ENCODE peak calls at places on chromosome 16, in five cellular contexts. One of them, this sample, is unnamed.

GRCh38 chr16:14057878-14058382 is 13.2 kb upstream of the MRTFB start:
- DNase-seq in activated T-helper 1 cell treated with anti-CD3 and anti-CD28 coated beads, Interleukin-2, amount 50 U/mL, for 16 hours: no peak
- DNase-seq in BE2C: no peak
- DNase-seq in cerebellar nuclear complex: no peak
- DNase-seq in T follicular helper cell: no peak
- DNase-seq in this sample: peak

GRCh38 chr16:67833418-67834241 is 8.5 kb upstream of the THAP11 start:
- DNase-seq in activated T-helper 1 cell treated with anti-CD3 and anti-CD28 coated beads, Interleukin-2, amount 50 U/mL, for 16 hours: peak
- DNase-seq in BE2C: peak
- DNase-seq in cerebellar nuclear complex: peak
- DNase-seq in T follicular helper cell: peak
- DNase-seq in this sample: peak

GRCh38 chr16:84600343-84601229 is 17.3 kb downstream of the COTL1 start:
- DNase-seq in activated T-helper 1 cell treated with anti-CD3 and anti-CD28 coated beads, Interleukin-2, amount 50 U/mL, for 16 hours: no peak
- DNase-seq in BE2C: no peak
- DNase-seq in cerebellar nuclear complex: no peak
- DNase-seq in T follicular helper cell: no peak
- DNase-seq in this sample: no peak

GRCh38 chr16:17510532-17510931 is 39.8 kb upstream of the XYLT1 start:
- DNase-seq in activated T-helper 1 cell treated with anti-CD3 and anti-CD28 coated beads, Interleukin-2, amount 50 U/mL, for 16 hours: no peak
- DNase-seq in BE2C: no peak
- DNase-seq in cerebellar nuclear complex: no peak
- DNase-seq in T follicular helper cell: no peak
- DNase-seq in this sample: peak

GRCh38 chr16:86946396-86946795 is 368.0 kb downstream of the FOXL1 start:
- DNase-seq in activated T-helper 1 cell treated with anti-CD3 and anti-CD28 coated beads, Interleukin-2, amount 50 U/mL, for 16 hours: no peak
- DNase-seq in BE2C: no peak
- DNase-seq in cerebellar nuclear complex: no peak
- DNase-seq in T follicular helper cell: no peak
- DNase-seq in this sample: peak

GRCh38 chr16:57686577-57686976 is 8.0 kb upstream of the DRC7 start:
- DNase-seq in activated T-helper 1 cell treated with anti-CD3 and anti-CD28 coated beads, Interleukin-2, amount 50 U/mL, for 16 hours: no peak
- DNase-seq in BE2C: no peak
- DNase-seq in cerebellar nuclear complex: no peak
- DNase-seq in T follicular helper cell: no peak
- DNase-seq in this sample: no peak

GRCh38 chr16:85029413-85029794 is 1.8 kb downstream of the KIAA0513 start:
- DNase-seq in activated T-helper 1 cell treated with anti-CD3 and anti-CD28 coated beads, Interleukin-2, amount 50 U/mL, for 16 hours: peak
- DNase-seq in BE2C: peak
- DNase-seq in cerebellar nuclear complex: no peak
- DNase-seq in T follicular helper cell: peak
- DNase-seq in this sample: peak

GRCh38 chr16:35339337-35339736 is 1879.9 kb downstream of the TP53TG3F start:
- DNase-seq in activated T-helper 1 cell treated with anti-CD3 and anti-CD28 coated beads, Interleukin-2, amount 50 U/mL, for 16 hours: no peak
- DNase-seq in BE2C: no peak
- DNase-seq in cerebellar nuclear complex: no peak
- DNase-seq in T follicular helper cell: no peak
- DNase-seq in this sample: no peak

GRCh38 chr16:81860310-81860709 is 81.2 kb downstream of the PLCG2 start:
- DNase-seq in activated T-helper 1 cell treated with anti-CD3 and anti-CD28 coated beads, Interleukin-2, amount 50 U/mL, for 16 hours: no peak
- DNase-seq in BE2C: no peak
- DNase-seq in cerebellar nuclear complex: no peak
- DNase-seq in T follicular helper cell: no peak
- DNase-seq in this sample: no peak

GRCh38 chr16:84412262-84412661 is 43.9 kb downstream of the ATP2C2 start:
- DNase-seq in activated T-helper 1 cell treated with anti-CD3 and anti-CD28 coated beads, Interleukin-2, amount 50 U/mL, for 16 hours: no peak
- DNase-seq in BE2C: no peak
- DNase-seq in cerebellar nuclear complex: no peak
- DNase-seq in T follicular helper cell: no peak
- DNase-seq in this sample: no peak

GRCh38 chr16:22357635-22357971 is 16.8 kb downstream of the CDR2 start:
- DNase-seq in activated T-helper 1 cell treated with anti-CD3 and anti-CD28 coated beads, Interleukin-2, amount 50 U/mL, for 16 hours: no peak
- DNase-seq in BE2C: no peak
- DNase-seq in cerebellar nuclear complex: no peak
- DNase-seq in T follicular helper cell: no peak
- DNase-seq in this sample: no peak

GRCh38 chr16:77943770-77944169 is 78.6 kb upstream of the CLEC3A start:
- DNase-seq in activated T-helper 1 cell treated with anti-CD3 and anti-CD28 coated beads, Interleukin-2, amount 50 U/mL, for 16 hours: no peak
- DNase-seq in BE2C: no peak
- DNase-seq in cerebellar nuclear complex: no peak
- DNase-seq in T follicular helper cell: no peak
- DNase-seq in this sample: no peak

GRCh38 chr16:9049241-9049640 is 42.2 kb upstream of the HAPSTR1 start:
- DNase-seq in activated T-helper 1 cell treated with anti-CD3 and anti-CD28 coated beads, Interleukin-2, amount 50 U/mL, for 16 hours: no peak
- DNase-seq in BE2C: no peak
- DNase-seq in cerebellar nuclear complex: no peak
- DNase-seq in T follicular helper cell: no peak
- DNase-seq in this sample: peak

GRCh38 chr16:10965440-10966039 is 21.2 kb downstream of the CLEC16A start:
- DNase-seq in activated T-helper 1 cell treated with anti-CD3 and anti-CD28 coated beads, Interleukin-2, amount 50 U/mL, for 16 hours: no peak
- DNase-seq in BE2C: no peak
- DNase-seq in cerebellar nuclear complex: no peak
- DNase-seq in T follicular helper cell: no peak
- DNase-seq in this sample: no peak

GRCh38 chr16:27538508-27538907 is 11.2 kb downstream of the GTF3C1 start:
- DNase-seq in activated T-helper 1 cell treated with anti-CD3 and anti-CD28 coated beads, Interleukin-2, amount 50 U/mL, for 16 hours: no peak
- DNase-seq in BE2C: no peak
- DNase-seq in cerebellar nuclear complex: no peak
- DNase-seq in T follicular helper cell: no peak
- DNase-seq in this sample: no peak

GRCh38 chr16:31334934-31335333 is 20.0 kb upstream of the ITGAX start:
- DNase-seq in activated T-helper 1 cell treated with anti-CD3 and anti-CD28 coated beads, Interleukin-2, amount 50 U/mL, for 16 hours: no peak
- DNase-seq in BE2C: no peak
- DNase-seq in cerebellar nuclear complex: no peak
- DNase-seq in T follicular helper cell: no peak
- DNase-seq in this sample: no peak

GRCh38 chr16:50326835-50327465 is 41.8 kb downstream of the BRD7 start:
- DNase-seq in activated T-helper 1 cell treated with anti-CD3 and anti-CD28 coated beads, Interleukin-2, amount 50 U/mL, for 16 hours: peak
- DNase-seq in BE2C: peak
- DNase-seq in cerebellar nuclear complex: no peak
- DNase-seq in T follicular helper cell: peak
- DNase-seq in this sample: no peak

GRCh38 chr16:54501797-54502196 is 215.2 kb upstream of the IRX3 start:
- DNase-seq in activated T-helper 1 cell treated with anti-CD3 and anti-CD28 coated beads, Interleukin-2, amount 50 U/mL, for 16 hours: no peak
- DNase-seq in BE2C: no peak
- DNase-seq in cerebellar nuclear complex: no peak
- DNase-seq in T follicular helper cell: no peak
- DNase-seq in this sample: no peak

GRCh38 chr16:50941651-50942050 is 199.8 kb downstream of the CYLD start:
- DNase-seq in activated T-helper 1 cell treated with anti-CD3 and anti-CD28 coated beads, Interleukin-2, amount 50 U/mL, for 16 hours: no peak
- DNase-seq in BE2C: no peak
- DNase-seq in cerebellar nuclear complex: no peak
- DNase-seq in T follicular helper cell: no peak
- DNase-seq in this sample: no peak

GRCh38 chr16:20799599-20799998 is 6.7 kb downstream of the ERI2 start:
- DNase-seq in activated T-helper 1 cell treated with anti-CD3 and anti-CD28 coated beads, Interleukin-2, amount 50 U/mL, for 16 hours: no peak
- DNase-seq in BE2C: no peak
- DNase-seq in cerebellar nuclear complex: no peak
- DNase-seq in T follicular helper cell: no peak
- DNase-seq in this sample: peak

GRCh38 chr16:24721830-24722238 is 7.6 kb upstream of the TNRC6A start:
- DNase-seq in activated T-helper 1 cell treated with anti-CD3 and anti-CD28 coated beads, Interleukin-2, amount 50 U/mL, for 16 hours: peak
- DNase-seq in BE2C: no peak
- DNase-seq in cerebellar nuclear complex: no peak
- DNase-seq in T follicular helper cell: no peak
- DNase-seq in this sample: peak

This sample was measured in astrocyte.